ENCODE peak calls at places on chromosome 11, in five cellular contexts. D is IMR-90, A is GM23338, G is stomach, K is GM06990. X is an unnamed sample.
A peak's percentile ranks its signal among the peaks of the same experiment; 100 is the strongest.

GRCh38 chr11:69205929-69206612 is 50.3 kb downstream of the SMIM38 start:
- DNase-seq in K (no peak), G (no peak), A (no peak), D (no peak), X (no peak)

GRCh38 chr11:99901175-99901574 is 785.9 kb upstream of the ARHGAP42 start:
- DNase-seq in D (no peak), G (no peak), A (no peak), K (no peak), X (no peak)

GRCh38 chr11:73648629-73649046 is 2.3 kb downstream of the PLEKHB1 start:
- DNase-seq in K (no peak), A (no peak), G (no peak), D (no peak), X (no peak)

GRCh38 chr11:20443596-20443995 is 56.1 kb downstream of the PRMT3 start:
- DNase-seq in K (no peak), G (no peak), A (peak; percentile 40), D (peak; percentile 28), X (peak; percentile 29)

GRCh38 chr11:95827661-95828060 is 37.4 kb downstream of the CEP57 start:
- DNase-seq in K (no peak), A (no peak), G (no peak), D (peak; percentile 28), X (peak; percentile 48)

GRCh38 chr11:120268686-120269085 is 28.7 kb downstream of the POU2F3 start:
- DNase-seq in A (no peak), G (no peak), K (no peak), D (no peak), X (no peak)

GRCh38 chr11:36420025-36420424 is 90.0 kb downstream of the TRAF6 start:
- DNase-seq in A (no peak), K (no peak), D (no peak), G (no peak), X (no peak)

GRCh38 chr11:102237096-102237735 is 80.1 kb upstream of the BIRC3 start:
- DNase-seq in G (no peak), D (peak; percentile 62), A (peak; percentile 30), K (no peak), X (no peak)

GRCh38 chr11:111189466-111189865 is 56.1 kb upstream of the POU2AF2 start:
- DNase-seq in A (peak; percentile 10), G (no peak), K (no peak), D (peak; percentile 35), X (peak; percentile 52)

GRCh38 chr11:110092577-110093406 is at the start of gene ZC3H12C:
- DNase-seq in G (peak; percentile 87), D (peak; percentile 90), K (peak; percentile 86), A (peak; percentile 88), X (peak; percentile 95)

GRCh38 chr11:111329306-111330204 is 31.2 kb downstream of the POU2AF3 start:
- DNase-seq in A (no peak), D (no peak), G (no peak), K (no peak), X (no peak)

GRCh38 chr11:271316-271715 is 6.9 kb upstream of the NLRP6 start:
- DNase-seq in D (no peak), A (no peak), K (no peak), G (no peak), X (no peak)

GRCh38 chr11:7775689-7776088 is 21.1 kb downstream of the OR5P2 start:
- DNase-seq in K (no peak), A (no peak), D (no peak), G (no peak), X (no peak)

GRCh38 chr11:125129316-125129990 is 18.0 kb upstream of the TMEM218 start:
- DNase-seq in K (no peak), D (no peak), A (no peak), G (no peak), X (no peak)

GRCh38 chr11:12075822-12076821 is 34.3 kb upstream of the MICAL2 start:
- DNase-seq in A (no peak), G (no peak), K (no peak), D (peak; percentile 100), X (peak; percentile 98)

GRCh38 chr11:134332189-134332631 is 422 bp downstream of the GLB1L2 start:
- DNase-seq in A (peak; percentile 75), D (no peak), G (no peak), K (no peak), X (no peak)

GRCh38 chr11:86460461-86461404 is 86.0 kb downstream of the CCDC81 start:
- DNase-seq in D (peak; percentile 71), K (no peak), G (no peak), A (no peak), X (no peak)

GRCh38 chr11:57321996-57322880 is 2.5 kb downstream of the TNKS1BP1 start:
- DNase-seq in A (peak; percentile 86), K (no peak), D (peak; percentile 98), G (peak; percentile 88), X (peak; percentile 99)

GRCh38 chr11:79439893-79440450 is 858 bp downstream of the TENM4 start:
- DNase-seq in D (no peak), A (peak; percentile 65), G (no peak), K (peak; percentile 18), X (no peak)

GRCh38 chr11:72681226-72682153 is 7.3 kb upstream of the PDE2A start:
- DNase-seq in D (no peak), A (no peak), G (no peak), K (no peak), X (peak; percentile 19)

GRCh38 chr11:14110629-14111028 is 148.1 kb downstream of the SPON1 start:
- DNase-seq in D (no peak), A (no peak), G (no peak), K (no peak), X (no peak)

GRCh38 chr11:773425-773824 is 3.9 kb downstream of the GATD1 start:
- DNase-seq in A (no peak), D (no peak), K (no peak), G (no peak), X (no peak)

GRCh38 chr11:69002743-69003231 is 10.3 kb downstream of the MRGPRF start:
- DNase-seq in A (no peak), G (no peak), D (no peak), K (no peak), X (no peak)

GRCh38 chr11:62804310-62805043 is 763 bp downstream of the NXF1 start:
- DNase-seq in D (peak; percentile 55), K (no peak), A (no peak), G (peak; percentile 26), X (peak; percentile 16)

GRCh38 chr11:62805044-62805892 is at the start of gene NXF1:
- DNase-seq in A (peak; percentile 96), G (peak; percentile 97), D (peak; percentile 92), K (peak; percentile 98), X (peak; percentile 92)

GRCh38 chr11:62805991-62806441 is 776 bp upstream of the NXF1 start:
- DNase-seq in G (no peak), K (no peak), A (peak; percentile 47), D (no peak), X (no peak)

GRCh38 chr11:62810748-62811147 is 5.5 kb upstream of the NXF1 start:
- DNase-seq in A (no peak), K (no peak), D (no peak), G (no peak), X (no peak)

GRCh38 chr11:62806611-62807121 is 1.4 kb upstream of the NXF1 start:
- DNase-seq in K (no peak), A (no peak), D (peak; percentile 48), G (no peak), X (peak; percentile 61)
- H3K4me3 ChIP-seq in K (peak overlapping the region; percentile 78), A (peak overlapping the region; percentile 73), D (no peak overlapping the region), G (no peak overlapping the region), X (no peak overlapping the region)

GRCh38 chr11:127844843-127845242 is 742.5 kb downstream of the ETS1 start:
- DNase-seq in K (no peak), G (no peak), A (no peak), D (no peak), X (no peak)

DNA sequence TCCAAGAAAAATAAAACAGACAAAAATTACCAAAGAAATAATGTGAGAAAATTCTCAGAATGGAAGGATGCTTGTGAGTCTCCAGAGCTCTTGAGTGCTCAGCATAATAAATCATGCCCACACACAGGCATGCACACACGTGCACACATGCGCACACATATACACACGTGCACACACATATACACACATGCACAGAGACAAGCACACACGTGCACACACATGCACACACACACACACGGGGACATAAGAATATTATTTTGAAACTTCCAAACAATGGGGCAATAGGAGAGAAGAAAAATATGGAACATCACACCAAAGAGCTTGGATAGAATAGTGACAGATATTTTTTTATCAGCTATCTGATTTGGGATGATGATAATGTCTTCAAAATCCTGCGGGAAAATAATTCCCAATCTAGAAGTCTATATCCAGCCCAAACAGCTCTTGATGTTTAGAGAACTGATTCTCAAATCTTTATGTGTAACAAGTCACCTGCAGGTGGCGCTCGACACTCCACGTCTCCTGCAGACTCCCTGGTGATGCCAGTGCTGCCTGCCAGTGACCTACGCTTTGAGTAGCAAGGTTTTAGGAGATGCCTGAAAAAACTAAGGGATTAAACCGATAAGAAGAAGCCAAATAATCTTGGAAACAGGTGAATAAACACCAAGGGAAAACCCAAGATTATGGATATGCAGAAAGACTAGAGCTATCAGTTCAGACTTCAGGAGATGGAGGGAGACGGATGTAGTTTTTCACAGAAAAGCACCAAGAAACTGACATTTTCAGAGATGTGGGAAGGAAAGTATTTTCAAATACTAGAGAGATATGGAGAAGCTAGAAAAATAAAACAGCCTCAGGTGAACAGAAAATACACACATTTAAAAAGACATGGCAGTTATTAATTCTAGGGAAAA is 743.6 kb downstream of the ETS1 start:
- DNase-seq in G (peak; percentile 67), D (peak; percentile 55), A (peak; percentile 94), K (no peak), X (peak; percentile 81)
- TF ChIP-seq CTCF in G (peak; percentile 3), D (peak; percentile 58), A (peak; percentile 91), K (peak; percentile 74), X (peak; percentile 81)

GRCh38 chr11:64253043-64253442 is 1.7 kb downstream of the PLCB3 start:
- DNase-seq in A (no peak), K (no peak), G (no peak), D (no peak), X (no peak)
- H3K4me3 ChIP-seq in A (peak overlapping the region; percentile 94), K (no peak overlapping the region), G (no peak overlapping the region), D (no peak overlapping the region), X (peak overlapping the region; percentile 82)

GRCh38 chr11:112548641-112549040 is 288.0 kb upstream of the PLET1 start:
- DNase-seq in D (no peak), A (no peak), G (no peak), K (no peak), X (no peak)
- TF ChIP-seq CTCF in D (no peak), A (no peak), G (no peak), K (no peak), X (no peak)

GRCh38 chr11:45858751-45859398 is 11.6 kb downstream of the CRY2 start:
- DNase-seq in A (no peak), G (no peak), K (no peak), D (no peak), X (no peak)
- H3K4me3 ChIP-seq in A (no peak overlapping the region), G (no peak overlapping the region), K (no peak overlapping the region), D (no peak overlapping the region), X (no peak overlapping the region)

DNA sequence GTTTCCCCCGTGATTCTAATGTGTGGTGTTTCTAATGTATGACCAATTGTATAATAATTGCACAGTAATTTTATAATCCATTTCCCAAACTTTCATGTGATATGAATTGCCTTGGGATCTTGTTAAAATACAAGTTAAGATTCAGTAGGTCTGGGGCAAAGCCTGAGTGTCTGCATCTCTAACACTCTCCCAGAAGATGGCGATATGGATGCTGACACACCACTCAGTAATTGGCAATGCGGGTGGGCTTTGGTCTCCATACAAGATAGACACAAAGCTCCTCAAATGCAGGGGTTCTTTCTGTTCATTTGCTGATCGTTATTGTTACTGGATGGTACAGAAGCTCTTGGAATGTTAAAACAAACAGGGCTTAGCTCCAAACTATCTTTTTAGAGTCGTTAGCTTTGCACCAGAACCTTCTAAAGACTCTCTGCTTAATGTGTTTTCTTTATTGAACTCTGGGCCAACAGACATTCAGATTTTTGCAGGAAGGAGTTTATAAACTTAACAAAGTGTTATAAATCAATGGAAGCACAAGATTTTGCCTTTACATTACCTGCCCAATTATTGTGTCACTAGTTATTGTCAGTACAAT is 45.4 kb upstream of the ANO3 start:
- DNase-seq in K (no peak), A (peak; percentile 67), G (no peak), D (peak; percentile 37), X (peak; percentile 12)
- TF ChIP-seq CTCF in K (peak; percentile 64), A (peak; percentile 56), G (no peak), D (peak; percentile 44), X (peak; percentile 46)